ENCODE peak calls at places on chromosomes 2 and 18, in seven cellular contexts. W, L, S, N, E, M and Y are unnamed samples.

GRCh38 chr2:99481941-99482340 is 7.9 kb downstream of the REV1 start:
- DNase-seq in W (no peak), L (no peak), S (no peak), N (peak), E (no peak), M (no peak), Y (no peak)

GRCh38 chr2:240568678-240569522 is 616 bp downstream of the RNPEPL1 start:
- DNase-seq in W (no peak), L (no peak), S (peak), N (no peak), E (peak), M (no peak), Y (peak)

GRCh38 chr2:196415384-196415783 is 224.1 kb upstream of the CCDC150 start:
- DNase-seq in W (no peak), L (no peak), S (no peak), N (no peak), E (no peak), M (no peak), Y (no peak)

GRCh38 chr2:13745324-13745723 is 887.2 kb upstream of the LRATD1 start:
- DNase-seq in W (no peak), L (no peak), S (no peak), N (peak), E (no peak), M (no peak), Y (no peak)

GRCh38 chr18:54232485-54233227 is 8.2 kb upstream of the MBD2 start:
- DNase-seq in W (no peak), L (no peak), S (no peak), N (no peak), E (no peak), M (no peak), Y (peak)

GRCh38 chr2:216130346-216130951 is 21.3 kb downstream of the XRCC5 start:
- DNase-seq in W (no peak), L (no peak), S (no peak), N (no peak), E (peak), M (no peak), Y (no peak)

GRCh38 chr2:96260404-96261260 is 5.2 kb downstream of the TMEM127 start:
- DNase-seq in W (peak), L (no peak), S (peak), N (peak), E (peak), M (no peak), Y (peak)

GRCh38 chr2:39394427-39395002 is 42.6 kb downstream of the MAP4K3 start:
- DNase-seq in W (no peak), L (no peak), S (no peak), N (no peak), E (no peak), M (no peak), Y (no peak)

GRCh38 chr2:126786765-126787164 is 111.9 kb upstream of the TEX51 start:
- DNase-seq in W (no peak), L (no peak), S (no peak), N (no peak), E (no peak), M (no peak), Y (no peak)

GRCh38 chr2:162574615-162575452 is 230.9 kb downstream of the GCA start:
- DNase-seq in W (no peak), L (no peak), S (no peak), N (peak), E (no peak), M (no peak), Y (no peak)

GRCh38 chr2:174688079-174688478 is 76.2 kb downstream of the CHRNA1 start:
- DNase-seq in W (peak), L (no peak), S (no peak), N (no peak), E (no peak), M (no peak), Y (peak)

GRCh38 chr2:177983183-177983788 is 89.3 kb downstream of the PDE11A start:
- DNase-seq in W (peak), L (peak), S (peak), N (peak), E (peak), M (no peak), Y (peak)

GRCh38 chr18:32019251-32019943 is 772 bp downstream of the RNF125 start:
- DNase-seq in W (peak), L (peak), S (peak), N (peak), E (peak), M (no peak), Y (peak)

GRCh38 chr2:151374426-151374825 is 17.0 kb downstream of the TNFAIP6 start:
- DNase-seq in W (no peak), L (no peak), S (no peak), N (no peak), E (no peak), M (no peak), Y (no peak)

GRCh38 chr2:69221512-69221911 is 165.5 kb downstream of the GFPT1 start:
- DNase-seq in W (no peak), L (no peak), S (no peak), N (no peak), E (no peak), M (no peak), Y (no peak)

GRCh38 chr2:216918088-216918680 is 58.3 kb upstream of the TNP1 start:
- DNase-seq in W (peak), L (no peak), S (no peak), N (no peak), E (no peak), M (no peak), Y (no peak)

DNA sequence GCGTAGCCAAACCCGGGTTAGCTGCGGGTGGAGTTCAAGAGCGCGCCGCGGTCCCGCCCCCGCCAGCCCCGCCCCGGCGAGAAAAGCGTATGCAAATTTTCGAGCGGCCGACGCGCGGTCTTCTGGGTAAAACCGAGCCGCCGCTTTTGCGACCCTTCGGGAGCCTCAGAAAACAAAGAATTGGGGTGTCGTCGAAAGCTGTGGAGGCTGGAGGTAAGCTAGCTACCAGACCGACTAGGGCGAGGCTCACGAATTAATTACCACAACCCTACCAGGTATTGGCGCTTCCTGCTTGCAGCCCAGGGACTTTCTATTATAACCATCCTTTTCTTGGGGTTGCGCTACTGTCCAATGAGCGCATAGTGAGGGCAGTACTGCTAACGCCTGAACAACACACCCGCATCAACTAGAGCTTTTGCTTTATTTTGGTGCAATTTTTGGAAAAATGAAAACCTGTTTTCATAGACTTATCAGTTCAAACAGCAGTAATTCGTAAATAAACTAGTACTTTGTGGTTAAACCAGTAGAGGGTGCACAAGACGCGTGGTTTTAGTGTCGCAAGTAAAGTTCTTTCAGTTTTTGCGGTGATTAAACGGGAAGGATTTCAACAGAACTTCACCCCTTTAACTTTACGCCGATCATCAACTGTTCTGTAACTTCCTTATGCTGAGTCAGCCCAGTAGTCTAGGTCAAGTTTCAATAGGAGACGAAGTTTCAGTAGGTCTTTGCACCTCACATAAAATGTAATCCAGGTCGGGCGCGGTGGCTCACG is at the start of gene RNU4ATAC:
- DNase-seq in W (peak), L (peak), S (peak), N (peak), E (peak), M (peak), Y (peak)
- TF ChIP-seq JUND in W (peak), L (peak), S (peak), N (peak), E (peak), M (no peak), Y (peak)

DNA sequence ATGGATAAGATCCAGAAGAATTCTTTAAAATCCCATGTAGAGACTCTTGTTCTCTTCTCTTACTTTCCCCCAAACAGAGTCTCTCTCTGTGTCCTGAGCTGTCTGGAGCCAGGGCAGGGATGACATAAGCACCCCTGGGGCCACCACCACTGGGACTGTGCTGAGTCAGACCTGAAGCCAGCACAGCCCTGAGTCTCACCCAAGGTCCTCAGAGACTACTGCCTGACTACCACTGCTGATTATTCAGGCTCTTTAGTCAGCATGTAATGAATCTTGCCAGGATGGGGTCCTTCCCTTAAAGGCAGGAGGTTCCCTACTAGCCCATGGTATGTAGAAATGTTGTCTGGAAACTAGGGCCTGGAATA is 34.9 kb upstream of the DYNC1I2 start:
- DNase-seq in W (no peak), L (no peak), S (no peak), N (no peak), E (no peak), M (no peak), Y (no peak)
- TF ChIP-seq JUND in W (no peak), L (no peak), S (no peak), N (no peak), E (no peak), M (no peak), Y (no peak)

GRCh38 chr2:53913721-53914120 is 54.0 kb upstream of the GPR75 start:
- DNase-seq in W (no peak), L (no peak), S (no peak), N (no peak), E (no peak), M (peak), Y (no peak)
- TF ChIP-seq JUND in W (no peak), L (no peak), S (no peak), N (no peak), E (no peak), M (no peak), Y (no peak)

GRCh38 chr18:500230-500555 is 308 bp downstream of the COLEC12 start:
- DNase-seq in W (no peak), L (no peak), S (no peak), N (no peak), E (peak), M (no peak), Y (no peak)
- TF ChIP-seq JUND in W (no peak), L (no peak), S (no peak), N (no peak), E (no peak), M (no peak), Y (no peak)

GRCh38 chr2:120632796-120633646 is 102.6 kb upstream of the GLI2 start:
- DNase-seq in W (no peak), L (no peak), S (no peak), N (peak), E (peak), M (no peak), Y (no peak)
- TF ChIP-seq JUND in W (no peak), L (no peak), S (no peak), N (no peak), E (no peak), M (no peak), Y (no peak)

GRCh38 chr2:191840916-191841315 is 6.0 kb downstream of the CAVIN2 start:
- DNase-seq in W (no peak), L (no peak), S (no peak), N (no peak), E (no peak), M (no peak), Y (no peak)
- TF ChIP-seq JUND in W (no peak), L (no peak), S (no peak), N (no peak), E (no peak), M (no peak), Y (no peak)

GRCh38 chr18:37393945-37394609 is 171.5 kb downstream of the CELF4 start:
- DNase-seq in W (no peak), L (peak), S (peak), N (no peak), E (peak), M (no peak), Y (peak)
- TF ChIP-seq JUND in W (no peak), L (no peak), S (no peak), N (no peak), E (no peak), M (no peak), Y (no peak)

DNA sequence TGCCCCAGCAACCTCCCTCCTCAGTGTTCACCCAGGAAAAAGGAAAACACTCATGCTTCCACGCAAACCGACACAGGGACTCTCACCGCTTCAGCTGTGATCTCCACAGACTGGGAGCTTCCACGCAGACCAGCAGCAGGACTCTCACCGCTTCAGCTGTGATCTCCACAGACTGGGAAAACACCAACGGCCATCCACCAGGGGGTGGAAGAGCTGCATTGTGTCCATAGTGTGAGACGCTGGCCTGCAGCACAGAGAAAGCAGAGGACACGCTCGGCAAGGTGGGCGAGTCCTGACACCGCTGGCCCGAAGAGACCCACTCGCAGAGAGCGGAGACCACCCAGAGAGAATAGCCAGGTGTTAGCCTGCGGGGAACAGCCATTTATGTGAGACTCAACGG is 42.5 kb upstream of the NFATC1 start:
- DNase-seq in W (no peak), L (no peak), S (peak), N (peak), E (peak), M (no peak), Y (no peak)
- TF ChIP-seq JUND in W (no peak), L (no peak), S (no peak), N (no peak), E (no peak), M (no peak), Y (no peak)

GRCh38 chr2:62958206-62958605 is 92.4 kb upstream of the OTX1 start:
- DNase-seq in W (no peak), L (no peak), S (no peak), N (no peak), E (no peak), M (no peak), Y (no peak)

DNA sequence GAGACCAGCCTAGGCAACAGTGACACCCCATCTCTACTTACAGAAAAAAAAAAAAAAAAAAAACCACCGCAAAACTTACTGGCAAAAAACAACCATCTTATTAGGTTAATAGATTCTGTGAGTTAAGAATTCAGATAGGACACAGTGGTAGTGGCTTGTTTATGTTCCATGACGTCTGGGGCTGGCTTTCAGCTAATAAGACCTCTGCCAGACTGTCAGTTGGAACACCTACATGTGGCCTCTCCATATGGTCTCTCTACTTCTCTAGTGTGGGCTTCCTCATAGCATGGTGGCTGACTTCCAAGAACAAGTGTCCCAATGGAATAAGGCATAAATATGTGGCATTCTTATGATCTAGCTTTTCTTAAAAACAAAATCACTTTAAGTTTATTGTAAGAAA is 94.0 kb upstream of the OTX1 start:
- DNase-seq in W (no peak), L (no peak), S (no peak), N (no peak), E (no peak), M (no peak), Y (no peak)
- TF ChIP-seq JUND in W (no peak), L (no peak), S (no peak), N (no peak), E (no peak), M (no peak), Y (no peak)

DNA sequence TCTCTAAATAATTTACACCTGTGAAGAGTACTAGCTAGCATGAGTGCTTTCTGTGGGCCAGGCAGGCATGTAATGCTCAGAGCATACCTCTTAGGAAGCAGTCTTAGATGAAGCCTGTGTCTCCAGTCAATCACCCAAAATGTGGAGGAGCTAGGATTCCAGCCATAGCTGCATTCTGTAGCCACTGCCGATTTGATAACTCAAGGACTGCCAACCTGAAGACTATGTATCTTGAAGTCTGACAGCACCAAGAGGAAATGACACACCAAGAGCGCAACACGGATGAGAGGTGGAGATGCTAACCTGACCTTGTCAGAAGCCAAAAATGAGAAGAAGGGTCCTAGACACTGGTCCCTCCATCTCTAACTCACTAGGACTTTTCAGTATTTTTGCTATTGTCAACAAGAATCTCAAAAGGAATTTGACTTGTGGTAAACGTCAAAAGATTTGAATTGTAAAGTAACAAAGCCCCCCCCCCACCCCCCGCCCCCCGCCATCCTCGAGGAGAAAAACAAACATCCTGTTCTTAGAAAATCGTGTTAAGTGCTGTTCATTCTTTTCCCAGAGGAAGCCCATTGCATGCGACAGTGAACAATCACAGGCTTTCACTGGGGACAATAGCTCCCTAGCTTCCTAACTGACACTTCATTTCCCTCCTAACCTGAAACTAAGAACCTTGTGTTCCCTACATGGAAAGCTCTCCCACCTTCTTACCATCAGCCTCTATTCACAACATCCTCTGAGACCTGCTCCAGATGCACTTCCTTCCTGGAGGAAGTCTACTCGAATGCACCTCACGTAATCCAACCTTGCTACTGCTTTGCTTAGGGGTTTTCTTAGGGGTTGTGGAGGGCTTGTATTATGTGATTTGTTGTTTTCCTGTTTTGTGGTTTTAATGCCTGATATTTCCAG is 14.7 kb downstream of the CDC42EP3 start:
- DNase-seq in W (no peak), L (peak), S (no peak), N (no peak), E (no peak), M (no peak), Y (no peak)
- TF ChIP-seq JUND in W (no peak), L (no peak), S (no peak), N (no peak), E (no peak), M (no peak), Y (no peak)